ENCODE peak calls at places on chromosomes 7 and 10, in eight cellular contexts. R is brain microvascular endothelial cell; D is neural progenitor cell; Z is stimulated activated CD8-positive, alpha-beta memory T cell treated with anti-CD3 and anti-CD28 coated beads, Interleukin-2, amount 100 ng/mL, for 48 hours; K is H7; S is anterior cingulate cortex; H is hippocampal formation; G is T-helper 17 cell. J is an unnamed sample.

GRCh38 chr10:8637640-8638039 is 583.2 kb downstream of the GATA3 start:
- DNase-seq in R (no peak), D (no peak), Z (no peak), K (no peak), S (no peak), H (no peak), G (no peak), J (no peak)

GRCh38 chr10:62244785-62245595 is 23.7 kb downstream of the RTKN2 start:
- DNase-seq in R (peak; percentile 77), D (peak; percentile 60), Z (no peak), K (no peak), S (peak; percentile 36), H (peak; percentile 40), G (no peak), J (peak; percentile 51)

GRCh38 chr7:22715969-22716368 is 11.0 kb upstream of the IL6 start:
- DNase-seq in R (no peak), D (no peak), Z (no peak), K (no peak), S (no peak), H (no peak), G (no peak), J (no peak)

GRCh38 chr7:158743219-158743618 is 38.6 kb upstream of the NCAPG2 start:
- DNase-seq in R (no peak), D (no peak), Z (no peak), K (peak; percentile 71), S (no peak), H (no peak), G (no peak), J (no peak)

GRCh38 chr7:29194594-29195417 is at the start of gene CHN2:
- DNase-seq in R (peak; percentile 5), D (peak; percentile 84), Z (peak; percentile 24), K (peak; percentile 85), S (peak; percentile 39), H (peak; percentile 66), G (no peak), J (peak; percentile 70)

GRCh38 chr10:65570143-65571010 is 1355.5 kb upstream of the LRRTM3 start:
- DNase-seq in R (peak; percentile 29), D (peak; percentile 78), Z (no peak), K (peak; percentile 20), S (no peak), H (no peak), G (no peak), J (peak; percentile 76)

GRCh38 chr7:149450821-149451220 is 10.0 kb downstream of the ZNF777 start:
- DNase-seq in R (no peak), D (no peak), Z (no peak), K (no peak), S (no peak), H (no peak), G (no peak), J (no peak)

GRCh38 chr7:81638216-81638615 is 131.6 kb downstream of the HGF start:
- DNase-seq in R (peak; percentile 90), D (no peak), Z (no peak), K (no peak), S (no peak), H (no peak), G (no peak), J (no peak)

GRCh38 chr7:96235281-96235680 is 86.6 kb downstream of the SLC25A13 start:
- DNase-seq in R (no peak), D (no peak), Z (no peak), K (no peak), S (no peak), H (no peak), G (no peak), J (no peak)

GRCh38 chr10:33335800-33336605 is 1.5 kb upstream of the NRP1 start:
- DNase-seq in R (peak; percentile 39), D (peak; percentile 67), Z (no peak), K (peak; percentile 83), S (peak; percentile 19), H (peak; percentile 37), G (no peak), J (peak; percentile 82)